ENCODE peak calls at places on chromosomes 2 and 18, in four cellular contexts. S is stimulated activated naive B cell treated with anti-CD40 and anti-IgM and Interleukin-4, amounts not matched to agents 10 μg/mL and 1 μg/mL and 100 μg/mL, for 72 hours; W is central memory CD8-positive, alpha-beta T cell; Y is pancreas. V is an unnamed sample.

GRCh38 chr2:33782395-33783239 is 183.5 kb upstream of the FAM98A start:
- ATAC-seq in S (no peak), W (no peak), Y (no peak), V (no peak)

GRCh38 chr18:68925268-68925667 is 127.4 kb downstream of the CCDC102B start:
- ATAC-seq in S (peak; percentile 36), W (no peak), Y (no peak), V (no peak)

GRCh38 chr2:44975571-44976450 is 33.4 kb downstream of the SIX2 start:
- ATAC-seq in S (peak; percentile 44), W (no peak), Y (no peak), V (no peak)

GRCh38 chr2:202736826-202737225 is 102.1 kb downstream of the FAM117B start:
- ATAC-seq in S (no peak), W (no peak), Y (no peak), V (no peak)

GRCh38 chr2:179373826-179374225 is 109.2 kb upstream of the SESTD1 start:
- ATAC-seq in S (no peak), W (no peak), Y (no peak), V (no peak)

GRCh38 chr18:6031004-6031403 is 135.7 kb upstream of the TMEM200C start:
- ATAC-seq in S (no peak), W (no peak), Y (no peak), V (no peak)

GRCh38 chr18:70086085-70086484 is 119.4 kb downstream of the RTTN start:
- ATAC-seq in S (no peak), W (no peak), Y (no peak), V (no peak)

GRCh38 chr18:58529714-58530354 is 99.1 kb downstream of the ALPK2 start:
- ATAC-seq in S (peak; percentile 40), W (peak; percentile 62), Y (peak; percentile 34), V (no peak)

GRCh38 chr2:201432551-201433388 is 18.5 kb downstream of the TRAK2 start:
- ATAC-seq in S (no peak), W (no peak), Y (no peak), V (no peak)

GRCh38 chr2:108958632-108959341 is 30.2 kb downstream of the EDAR start:
- ATAC-seq in S (no peak), W (no peak), Y (no peak), V (peak; percentile 55)

GRCh38 chr2:216492951-216493685 is 5.5 kb upstream of the RPL37A start:
- ATAC-seq in S (no peak), W (no peak), Y (no peak), V (peak; percentile 80)

GRCh38 chr18:69895081-69896047 is 52.3 kb downstream of the CD226 start:
- ATAC-seq in S (no peak), W (peak; percentile 76), Y (no peak), V (no peak)